ENCODE peak calls at places on chromosomes 4 and X, in nine cellular contexts. K is A549, X is stomach, C is H1, E is GM12878, S is ovary, Z is transverse colon, T is tibial nerve, U is SK-N-SH. O is an unnamed sample. For H3K4me1, the result is how much of the 10 kb centered on the place peaks cover.

GRCh38 chr4:69517674-69518073 is 22.0 kb upstream of the UGT2B4 start:
- DNase-seq in C (no peak), E (no peak), Z (no peak), K (no peak), X (no peak), T (no peak), S (no peak), U (no peak), O (no peak)

GRCh38 chr4:8261851-8262535 is 7.6 kb upstream of the HTRA3 start:
- DNase-seq in S (no peak), Z (no peak), X (no peak), K (no peak), T (no peak), C (no peak), E (no peak), U (no peak), O (no peak)

GRCh38 chrX:21708116-21708515 is 49.8 kb downstream of the SMPX start:
- DNase-seq in T (no peak), E (no peak), X (no peak), Z (no peak), K (no peak), U (no peak), C (no peak), S (no peak), O (no peak)

GRCh38 chr4:180422989-180423766 is 1820.0 kb upstream of the TENM3 start:
- DNase-seq in C (no peak), K (no peak), U (no peak), E (no peak), X (no peak), Z (no peak), S (no peak), T (no peak), O (no peak)

GRCh38 chrX:100979881-100980607 is 10.5 kb downstream of the ARL13A start:
- DNase-seq in E (no peak), T (no peak), X (no peak), S (no peak), K (no peak), Z (no peak), U (no peak), C (no peak), O (no peak)

GRCh38 chr4:73593631-73594241 is 26.5 kb downstream of the RASSF6 start:
- DNase-seq in U (no peak), C (no peak), Z (no peak), S (no peak), E (no peak), T (no peak), X (no peak), K (no peak), O (no peak)

GRCh38 chrX:40773809-40774208 is 38.5 kb upstream of the MED14 start:
- DNase-seq in X (no peak), S (no peak), K (no peak), T (no peak), C (no peak), Z (no peak), U (no peak), E (no peak), O (no peak)

GRCh38 chr4:53744446-53745160 is 153.3 kb upstream of the LNX1 start:
- DNase-seq in K (no peak), T (no peak), E (no peak), X (no peak), C (no peak), U (peak), S (no peak), Z (no peak), O (no peak)

GRCh38 chr4:157810137-157810774 is 362.6 kb downstream of the GASK1B start:
- DNase-seq in K (no peak), C (no peak), Z (no peak), S (no peak), U (no peak), T (no peak), X (no peak), E (no peak), O (no peak)

GRCh38 chr4:844752-845232 is 18.9 kb upstream of the CPLX1 start:
- DNase-seq in X (no peak), K (no peak), U (no peak), E (no peak), T (no peak), C (no peak), S (no peak), Z (no peak), O (no peak)

GRCh38 chrX:55072286-55072685 is 2.5 kb upstream of the PAGE2B start:
- DNase-seq in Z (no peak), U (no peak), T (no peak), S (no peak), E (no peak), K (no peak), X (no peak), C (no peak), O (no peak)

GRCh38 chr4:1824746-1825145 is 31.2 kb downstream of the LETM1 start:
- DNase-seq in S (no peak), Z (no peak), T (no peak), K (no peak), X (no peak), C (no peak), E (no peak), U (no peak), O (no peak)

GRCh38 chr4:75708218-75708691 is 16.1 kb upstream of the USO1 start:
- DNase-seq in Z (peak), E (no peak), S (no peak), T (no peak), K (no peak), U (no peak), X (no peak), C (peak), O (no peak)

GRCh38 chr4:132818091-132818490 is 331.0 kb upstream of the PCDH10 start:
- DNase-seq in U (peak), T (no peak), K (no peak), S (no peak), Z (no peak), C (peak), E (no peak), X (no peak), O (no peak)

GRCh38 chr4:188196134-188196735 is 57.0 kb downstream of the TRIML1 start:
- DNase-seq in E (no peak), S (no peak), C (no peak), U (peak), K (no peak), Z (no peak), X (no peak), T (no peak), O (no peak)

GRCh38 chr4:95044204-95044848 is 286.6 kb downstream of the BMPR1B start:
- DNase-seq in S (no peak), E (no peak), T (no peak), K (no peak), U (no peak), X (no peak), Z (no peak), C (no peak), O (no peak)

GRCh38 chr4:97548943-97549583 is 594.2 kb downstream of the STPG2 start:
- DNase-seq in C (no peak), X (no peak), S (no peak), Z (no peak), U (no peak), T (no peak), K (no peak), E (no peak), O (no peak)

GRCh38 chrX:133850414-133850813 is 135.0 kb downstream of the GPC3 start:
- DNase-seq in E (no peak), Z (no peak), S (no peak), K (no peak), X (no peak), U (no peak), T (no peak), C (no peak), O (no peak)

GRCh38 chr4:101400096-101400495 is 52.8 kb upstream of the PPP3CA start:
- DNase-seq in C (no peak), X (no peak), E (no peak), T (no peak), K (no peak), S (no peak), U (no peak), Z (no peak), O (no peak)

GRCh38 chr4:86055898-86056297 is 304.0 kb downstream of the MAPK10 start:
- DNase-seq in K (peak), S (no peak), C (no peak), E (no peak), X (no peak), Z (no peak), U (no peak), T (no peak), O (no peak)

GRCh38 chr4:144985014-144985413 is 113.0 kb downstream of the ANAPC10 start:
- DNase-seq in E (no peak), S (no peak), Z (no peak), C (no peak), X (no peak), U (no peak), T (no peak), K (no peak), O (no peak)

GRCh38 chr4:41200486-41201017 is 13.8 kb downstream of the APBB2 start:
- DNase-seq in K (no peak), U (no peak), E (no peak), C (no peak), X (no peak), S (no peak), Z (no peak), T (no peak), O (no peak)
- H3K4me1 ChIP-seq in K (under half), U (under half), E (under half), C (under half), X (under half), S (under half), Z (under half), T (under half), O (under half)

DNA sequence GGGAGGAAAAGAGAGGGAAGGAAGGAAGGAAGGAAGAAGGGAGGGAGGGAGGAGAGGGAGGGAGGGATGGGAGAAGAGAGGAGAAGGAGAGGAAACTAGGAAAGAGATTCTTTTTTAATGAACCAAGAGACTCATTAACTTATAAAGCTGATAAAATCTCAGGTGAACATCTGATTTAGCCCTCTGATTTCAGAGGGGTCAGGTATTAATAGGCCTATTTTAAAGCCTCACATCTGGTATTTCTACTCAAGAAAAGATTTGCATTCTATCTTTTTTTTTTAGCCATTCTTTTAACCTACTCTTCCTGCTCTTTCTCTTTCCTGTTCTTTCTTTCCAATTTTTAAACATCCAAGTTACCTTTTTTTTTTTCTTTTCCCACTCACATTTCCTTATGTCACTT is 103.3 kb upstream of the CPEB2 start:
- DNase-seq in X (no peak), K (no peak), C (no peak), E (no peak), Z (no peak), U (no peak), T (no peak), S (no peak), O (no peak)
- TF ChIP-seq EP300 in X (no peak), K (no peak), C (no peak), E (no peak), Z (no peak), U (no peak), T (no peak), S (no peak), O (no peak)

DNA sequence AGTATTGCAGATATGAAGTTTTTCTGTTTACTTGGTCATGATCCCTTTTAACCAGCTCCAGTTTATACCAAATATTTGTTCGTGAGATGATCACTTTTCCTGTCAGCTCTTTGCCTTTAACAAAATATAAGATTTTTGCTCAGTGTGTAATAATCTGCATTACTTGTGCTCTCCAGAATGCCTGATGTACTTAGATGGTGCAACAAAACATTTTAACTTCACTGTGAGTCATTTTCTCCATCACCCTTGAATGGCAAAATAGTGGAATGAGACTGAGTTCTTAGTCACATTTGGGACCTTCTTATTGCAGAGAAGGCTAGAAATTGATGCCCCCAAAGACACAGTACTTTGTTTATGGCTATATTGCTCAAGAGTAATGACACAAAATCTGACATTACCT is 252.0 kb downstream of the FRMPD4 start:
- DNase-seq in S (no peak), E (no peak), U (no peak), Z (no peak), C (no peak), X (no peak), K (no peak), T (no peak), O (no peak)
- H3K4me1 ChIP-seq in S (under half), E (under half), U (under half), Z (under half), C (under half), X (under half), K (under half), T (under half), O (under half)

GRCh38 chrX:78769933-78770332 is 22.4 kb downstream of the LPAR4 start:
- DNase-seq in T (no peak), C (no peak), X (no peak), Z (no peak), E (no peak), U (no peak), K (no peak), S (no peak), O (no peak)

DNA sequence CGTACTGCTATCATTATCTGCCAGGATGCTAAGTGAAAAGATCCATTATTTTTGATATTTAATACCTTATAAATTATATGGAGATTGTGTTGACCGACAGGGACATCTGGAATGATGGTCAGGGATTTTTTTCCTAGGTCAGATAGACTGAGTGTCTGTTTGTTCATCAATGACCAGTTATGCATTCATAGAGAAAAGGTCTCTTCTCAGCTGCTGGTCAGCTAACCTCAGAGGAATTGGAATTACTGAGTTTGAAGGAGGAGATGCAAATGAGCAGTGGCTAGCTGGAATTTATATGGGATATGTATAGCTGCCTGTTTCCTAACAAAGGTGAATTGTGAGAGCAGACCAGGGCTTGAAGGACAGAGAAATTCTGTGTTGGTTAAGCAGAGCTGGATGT is 21.8 kb downstream of the LPAR4 start:
- DNase-seq in C (no peak), Z (no peak), S (no peak), K (no peak), U (no peak), T (no peak), X (no peak), E (no peak), O (no peak)
- TF ChIP-seq EP300 in C (no peak), Z (no peak), S (no peak), K (no peak), U (no peak), T (no peak), X (no peak), E (no peak), O (no peak)

DNA sequence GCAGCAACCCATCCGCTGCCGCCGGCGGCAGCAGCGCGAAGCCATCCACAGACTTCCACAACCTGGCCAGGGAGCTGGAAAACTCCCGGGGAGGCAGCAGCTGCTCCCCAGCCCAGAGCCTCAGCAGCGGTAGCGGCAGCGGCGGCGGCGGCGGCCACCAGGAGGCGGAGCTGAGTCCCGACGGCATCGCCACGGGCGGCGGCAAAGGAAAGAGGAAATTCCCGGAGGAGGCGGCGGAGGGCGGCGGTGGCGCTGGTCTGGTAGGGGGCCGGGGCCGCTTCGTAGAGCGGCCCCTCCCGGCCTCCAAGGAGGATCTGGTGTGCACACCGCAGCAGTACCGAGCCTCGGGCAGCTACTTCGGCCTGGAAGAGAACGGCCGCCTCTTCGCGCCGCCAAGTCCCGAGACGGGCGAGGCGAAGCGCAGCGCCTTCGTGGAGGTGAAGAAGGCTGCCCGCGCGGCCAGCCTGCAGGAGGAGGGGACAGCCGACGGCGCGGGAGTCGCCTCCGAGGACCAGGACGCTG is 4.9 kb downstream of the PRDM8 start:
- DNase-seq in X (peak), C (peak), K (peak), U (no peak), S (peak), E (no peak), Z (peak), T (peak), O (peak)
- H3K4me1 ChIP-seq in X (under half), C (under half), K (under half), U (under half), S (under half), E (under half), Z (under half), T (under half), O (under half)

GRCh38 chr4:184417802-184418511 is 56.4 kb downstream of the IRF2 start:
- DNase-seq in K (peak), Z (no peak), U (no peak), X (no peak), S (no peak), E (peak), T (no peak), C (no peak), O (no peak)
- TF ChIP-seq EP300 in K (no peak), Z (no peak), U (peak), X (no peak), S (no peak), E (no peak), T (no peak), C (no peak), O (no peak)

GRCh38 chrX:136202889-136203288 is 48.3 kb downstream of the MAP7D3 start:
- DNase-seq in C (no peak), X (no peak), S (no peak), Z (no peak), T (no peak), U (no peak), E (no peak), K (no peak), O (no peak)

GRCh38 chrX:136206916-136207315 is 44.3 kb downstream of the MAP7D3 start:
- DNase-seq in C (no peak), K (no peak), S (no peak), E (no peak), X (no peak), Z (no peak), U (no peak), T (no peak), O (no peak)

GRCh38 chrX:136205882-136206281 is 45.3 kb downstream of the MAP7D3 start:
- DNase-seq in X (no peak), T (no peak), Z (no peak), E (no peak), U (no peak), S (no peak), C (no peak), K (no peak), O (peak)

GRCh38 chrX:136203438-136203837 is 47.8 kb downstream of the MAP7D3 start:
- DNase-seq in K (no peak), E (no peak), U (no peak), C (no peak), X (no peak), T (no peak), S (no peak), Z (no peak), O (no peak)

GRCh38 chrX:136204571-136204970 is 46.6 kb downstream of the MAP7D3 start:
- DNase-seq in X (no peak), C (no peak), S (no peak), Z (peak), K (peak), T (no peak), U (no peak), E (no peak), O (peak)
- H3K4me1 ChIP-seq in X (under half), C (under half), S (under half), Z (under half), K (under half), T (under half), U (under half), E (under half), O (half or more)

GRCh38 chr4:176752191-176752749 is 40.5 kb downstream of the VEGFC start:
- DNase-seq in T (no peak), E (no peak), C (no peak), X (no peak), K (no peak), U (no peak), Z (no peak), S (no peak), O (no peak)
- TF ChIP-seq EP300 in T (no peak), E (no peak), C (no peak), X (no peak), K (no peak), U (no peak), Z (no peak), S (no peak), O (no peak)